ENCODE peak calls at places on chromosome 21, in eight cellular contexts. One of them, this sample, is unnamed.

GRCh38 chr21:45011426-45011825 is 63.0 kb upstream of the ADARB1 start:
- DNase-seq in RWPE1: no peak
- DNase-seq in SHP77: no peak
- DNase-seq in Panc1: no peak
- DNase-seq in activated naive CD4-positive, alpha-beta T cell: no peak
- DNase-seq in NCI-H1105 treated with DMSO at 0.1 percent for 48 hours: no peak
- DNase-seq in cardiac fibroblast: no peak
- DNase-seq in progenitor cell of endocrine pancreas: no peak
- DNase-seq in this sample: no peak

GRCh38 chr21:26795866-26796329 is 49.3 kb downstream of the ADAMTS1 start:
- DNase-seq in activated naive CD4-positive, alpha-beta T cell: no peak
- DNase-seq in cardiac fibroblast: peak; percentile 96
- DNase-seq in Panc1: no peak
- DNase-seq in RWPE1: peak; percentile 67
- DNase-seq in NCI-H1105 treated with DMSO at 0.1 percent for 48 hours: peak; percentile 6
- DNase-seq in progenitor cell of endocrine pancreas: no peak
- DNase-seq in SHP77: peak; percentile 35
- DNase-seq in this sample: peak; percentile 51

GRCh38 chr21:36890086-36890485 is 76.4 kb downstream of the HLCS start:
- DNase-seq in cardiac fibroblast: peak; percentile 63
- DNase-seq in RWPE1: no peak
- DNase-seq in SHP77: no peak
- DNase-seq in progenitor cell of endocrine pancreas: no peak
- DNase-seq in activated naive CD4-positive, alpha-beta T cell: no peak
- DNase-seq in Panc1: no peak
- DNase-seq in NCI-H1105 treated with DMSO at 0.1 percent for 48 hours: no peak
- DNase-seq in this sample: no peak

GRCh38 chr21:16563795-16564194 is 834.0 kb downstream of the USP25 start:
- DNase-seq in progenitor cell of endocrine pancreas: no peak
- DNase-seq in NCI-H1105 treated with DMSO at 0.1 percent for 48 hours: no peak
- DNase-seq in cardiac fibroblast: peak; percentile 47
- DNase-seq in SHP77: no peak
- DNase-seq in activated naive CD4-positive, alpha-beta T cell: no peak
- DNase-seq in RWPE1: peak; percentile 28
- DNase-seq in Panc1: no peak
- DNase-seq in this sample: no peak

GRCh38 chr21:16534408-16535099 is 804.8 kb downstream of the USP25 start:
- DNase-seq in cardiac fibroblast: peak; percentile 85
- DNase-seq in activated naive CD4-positive, alpha-beta T cell: no peak
- DNase-seq in SHP77: no peak
- DNase-seq in NCI-H1105 treated with DMSO at 0.1 percent for 48 hours: peak; percentile 92
- DNase-seq in RWPE1: no peak
- DNase-seq in Panc1: no peak
- DNase-seq in progenitor cell of endocrine pancreas: no peak
- DNase-seq in this sample: peak; percentile 77

GRCh38 chr21:32886339-32886738 is 114.8 kb upstream of the PAXBP1 start:
- DNase-seq in cardiac fibroblast: no peak
- DNase-seq in progenitor cell of endocrine pancreas: no peak
- DNase-seq in activated naive CD4-positive, alpha-beta T cell: no peak
- DNase-seq in NCI-H1105 treated with DMSO at 0.1 percent for 48 hours: no peak
- DNase-seq in Panc1: no peak
- DNase-seq in SHP77: no peak
- DNase-seq in RWPE1: no peak
- DNase-seq in this sample: no peak

GRCh38 chr21:45499970-45500575 is 42.2 kb downstream of the SLC19A1 start:
- DNase-seq in SHP77: no peak
- DNase-seq in activated naive CD4-positive, alpha-beta T cell: no peak
- DNase-seq in RWPE1: no peak
- DNase-seq in NCI-H1105 treated with DMSO at 0.1 percent for 48 hours: no peak
- DNase-seq in cardiac fibroblast: no peak
- DNase-seq in Panc1: no peak
- DNase-seq in progenitor cell of endocrine pancreas: no peak
- DNase-seq in this sample: no peak

GRCh38 chr21:35614412-35614901 is 445.9 kb downstream of the SETD4 start:
- DNase-seq in NCI-H1105 treated with DMSO at 0.1 percent for 48 hours: no peak
- DNase-seq in progenitor cell of endocrine pancreas: no peak
- DNase-seq in RWPE1: peak; percentile 66
- DNase-seq in SHP77: no peak
- DNase-seq in Panc1: no peak
- DNase-seq in activated naive CD4-positive, alpha-beta T cell: no peak
- DNase-seq in cardiac fibroblast: peak; percentile 87
- DNase-seq in this sample: no peak

GRCh38 chr21:14306143-14306907 is 76.6 kb downstream of the HSPA13 start:
- DNase-seq in Panc1: no peak
- DNase-seq in RWPE1: peak; percentile 10
- DNase-seq in SHP77: no peak
- DNase-seq in activated naive CD4-positive, alpha-beta T cell: no peak
- DNase-seq in cardiac fibroblast: peak; percentile 43
- DNase-seq in NCI-H1105 treated with DMSO at 0.1 percent for 48 hours: peak; percentile 6
- DNase-seq in progenitor cell of endocrine pancreas: no peak
- DNase-seq in this sample: no peak

GRCh38 chr21:24727803-24728425 is 879.4 kb downstream of the MRPL39 start:
- DNase-seq in RWPE1: no peak
- DNase-seq in Panc1: no peak
- DNase-seq in activated naive CD4-positive, alpha-beta T cell: no peak
- DNase-seq in SHP77: no peak
- DNase-seq in cardiac fibroblast: no peak
- DNase-seq in progenitor cell of endocrine pancreas: no peak
- DNase-seq in NCI-H1105 treated with DMSO at 0.1 percent for 48 hours: no peak
- DNase-seq in this sample: no peak

GRCh38 chr21:28445081-28445830 is 547.4 kb downstream of the LTN1 start:
- DNase-seq in SHP77: no peak
- DNase-seq in Panc1: no peak
- DNase-seq in cardiac fibroblast: peak; percentile 91
- DNase-seq in NCI-H1105 treated with DMSO at 0.1 percent for 48 hours: no peak
- DNase-seq in activated naive CD4-positive, alpha-beta T cell: no peak
- DNase-seq in progenitor cell of endocrine pancreas: no peak
- DNase-seq in RWPE1: no peak
- DNase-seq in this sample: no peak

GRCh38 chr21:28228624-28228995 is 764.1 kb downstream of the LTN1 start:
- DNase-seq in cardiac fibroblast: no peak
- DNase-seq in activated naive CD4-positive, alpha-beta T cell: no peak
- DNase-seq in NCI-H1105 treated with DMSO at 0.1 percent for 48 hours: no peak
- DNase-seq in SHP77: no peak
- DNase-seq in progenitor cell of endocrine pancreas: no peak
- DNase-seq in RWPE1: no peak
- DNase-seq in Panc1: no peak
- DNase-seq in this sample: no peak

GRCh38 chr21:44401386-44402160 is 48.2 kb downstream of the TRPM2 start:
- DNase-seq in NCI-H1105 treated with DMSO at 0.1 percent for 48 hours: no peak
- DNase-seq in SHP77: no peak
- DNase-seq in progenitor cell of endocrine pancreas: no peak
- DNase-seq in activated naive CD4-positive, alpha-beta T cell: no peak
- DNase-seq in cardiac fibroblast: no peak
- DNase-seq in RWPE1: no peak
- DNase-seq in Panc1: no peak
- DNase-seq in this sample: no peak

GRCh38 chr21:38806942-38807284 is 1.2 kb downstream of the ETS2 start:
- DNase-seq in NCI-H1105 treated with DMSO at 0.1 percent for 48 hours: peak; percentile 45
- DNase-seq in activated naive CD4-positive, alpha-beta T cell: no peak
- DNase-seq in SHP77: no peak
- DNase-seq in progenitor cell of endocrine pancreas: no peak
- DNase-seq in Panc1: no peak
- DNase-seq in RWPE1: no peak
- DNase-seq in cardiac fibroblast: peak; percentile 64
- DNase-seq in this sample: peak; percentile 61

GRCh38 chr21:29475329-29475728 is 176.6 kb downstream of the BACH1 start:
- DNase-seq in NCI-H1105 treated with DMSO at 0.1 percent for 48 hours: no peak
- DNase-seq in SHP77: no peak
- DNase-seq in activated naive CD4-positive, alpha-beta T cell: no peak
- DNase-seq in cardiac fibroblast: no peak
- DNase-seq in Panc1: no peak
- DNase-seq in progenitor cell of endocrine pancreas: no peak
- DNase-seq in RWPE1: no peak
- DNase-seq in this sample: no peak

GRCh38 chr21:44670642-44671432 is 4.1 kb upstream of the KRTAP12-2 start:
- DNase-seq in RWPE1: no peak
- DNase-seq in activated naive CD4-positive, alpha-beta T cell: no peak
- DNase-seq in Panc1: no peak
- DNase-seq in SHP77: no peak
- DNase-seq in progenitor cell of endocrine pancreas: no peak
- DNase-seq in cardiac fibroblast: no peak
- DNase-seq in NCI-H1105 treated with DMSO at 0.1 percent for 48 hours: no peak
- DNase-seq in this sample: no peak

GRCh38 chr21:39150316-39150715 is 32.9 kb downstream of the PSMG1 start:
- DNase-seq in RWPE1: no peak
- DNase-seq in Panc1: no peak
- DNase-seq in activated naive CD4-positive, alpha-beta T cell: no peak
- DNase-seq in progenitor cell of endocrine pancreas: no peak
- DNase-seq in NCI-H1105 treated with DMSO at 0.1 percent for 48 hours: no peak
- DNase-seq in SHP77: no peak
- DNase-seq in cardiac fibroblast: no peak
- DNase-seq in this sample: no peak

GRCh38 chr21:26918318-26919065 is 48.4 kb downstream of the ADAMTS5 start:
- DNase-seq in activated naive CD4-positive, alpha-beta T cell: no peak
- DNase-seq in progenitor cell of endocrine pancreas: no peak
- DNase-seq in NCI-H1105 treated with DMSO at 0.1 percent for 48 hours: no peak
- DNase-seq in RWPE1: no peak
- DNase-seq in cardiac fibroblast: peak; percentile 63
- DNase-seq in Panc1: no peak
- DNase-seq in SHP77: peak; percentile 29
- DNase-seq in this sample: no peak

GRCh38 chr21:33245289-33245918 is 15.7 kb downstream of the IFNAR2 start:
- DNase-seq in RWPE1: no peak
- DNase-seq in Panc1: no peak
- DNase-seq in NCI-H1105 treated with DMSO at 0.1 percent for 48 hours: no peak
- DNase-seq in progenitor cell of endocrine pancreas: no peak
- DNase-seq in SHP77: no peak
- DNase-seq in activated naive CD4-positive, alpha-beta T cell: no peak
- DNase-seq in cardiac fibroblast: no peak
- DNase-seq in this sample: no peak

GRCh38 chr21:43317959-43318358 is 109.0 kb downstream of the SIK1 start:
- DNase-seq in NCI-H1105 treated with DMSO at 0.1 percent for 48 hours: no peak
- DNase-seq in activated naive CD4-positive, alpha-beta T cell: no peak
- DNase-seq in RWPE1: no peak
- DNase-seq in progenitor cell of endocrine pancreas: no peak
- DNase-seq in SHP77: no peak
- DNase-seq in Panc1: no peak
- DNase-seq in cardiac fibroblast: no peak
- DNase-seq in this sample: no peak